ENCODE peak calls at places on chromosomes 2 and 18, in four cellular contexts. One of them, this sample, is unnamed.
A peak's percentile ranks its signal among the peaks of the same experiment; 100 is the strongest.

GRCh38 chr18:78659748-78660147 is 319.9 kb upstream of the SALL3 start:
- DNase-seq in astrocyte of the spinal cord: no peak
- DNase-seq in fibroblast of pulmonary artery: no peak
- DNase-seq in K562: peak; percentile 13
- DNase-seq in this sample: no peak

GRCh38 chr2:44120428-44120827 is 48.2 kb upstream of the PPM1B start:
- DNase-seq in astrocyte of the spinal cord: peak; percentile 89
- DNase-seq in K562: no peak
- DNase-seq in fibroblast of pulmonary artery: peak; percentile 84
- DNase-seq in this sample: peak; percentile 24

GRCh38 chr2:105187531-105187930 is 54.0 kb upstream of the GPR45 start:
- DNase-seq in astrocyte of the spinal cord: no peak
- DNase-seq in fibroblast of pulmonary artery: peak; percentile 1
- DNase-seq in K562: no peak
- DNase-seq in this sample: no peak

GRCh38 chr2:47016172-47016913 is 100.7 kb upstream of the MCFD2 start:
- DNase-seq in astrocyte of the spinal cord: peak; percentile 95
- DNase-seq in K562: peak; percentile 52
- DNase-seq in fibroblast of pulmonary artery: peak; percentile 60
- DNase-seq in this sample: peak; percentile 71

GRCh38 chr2:209191139-209191538 is 232.7 kb upstream of the MAP2 start:
- DNase-seq in K562: no peak
- DNase-seq in fibroblast of pulmonary artery: no peak
- DNase-seq in astrocyte of the spinal cord: no peak
- DNase-seq in this sample: peak; percentile 66

GRCh38 chr18:10122116-10122515 is 208.3 kb downstream of the VAPA start:
- DNase-seq in astrocyte of the spinal cord: peak; percentile 79
- DNase-seq in K562: no peak
- DNase-seq in fibroblast of pulmonary artery: peak; percentile 52
- DNase-seq in this sample: peak; percentile 62

GRCh38 chr2:152715854-152716428 is 1.3 kb downstream of the PRPF40A start:
- DNase-seq in astrocyte of the spinal cord: no peak
- DNase-seq in K562: peak; percentile 62
- DNase-seq in fibroblast of pulmonary artery: peak; percentile 32
- DNase-seq in this sample: peak; percentile 44

GRCh38 chr2:49080681-49081080 is 73.6 kb downstream of the FSHR start:
- DNase-seq in fibroblast of pulmonary artery: no peak
- DNase-seq in astrocyte of the spinal cord: no peak
- DNase-seq in K562: no peak
- DNase-seq in this sample: no peak

GRCh38 chr2:67524236-67524635 is 127.1 kb downstream of the ETAA1 start:
- DNase-seq in fibroblast of pulmonary artery: no peak
- DNase-seq in astrocyte of the spinal cord: no peak
- DNase-seq in K562: no peak
- DNase-seq in this sample: no peak

GRCh38 chr18:73288813-73289212 is 421.0 kb upstream of the NETO1 start:
- DNase-seq in astrocyte of the spinal cord: no peak
- DNase-seq in K562: no peak
- DNase-seq in fibroblast of pulmonary artery: no peak
- DNase-seq in this sample: no peak

GRCh38 chr2:98460573-98461560 is 16.2 kb downstream of the INPP4A start:
- DNase-seq in K562: no peak
- DNase-seq in astrocyte of the spinal cord: no peak
- DNase-seq in fibroblast of pulmonary artery: no peak
- DNase-seq in this sample: no peak

GRCh38 chr2:85684806-85685205 is 9.4 kb upstream of the GNLY start:
- DNase-seq in astrocyte of the spinal cord: no peak
- DNase-seq in fibroblast of pulmonary artery: no peak
- DNase-seq in K562: no peak
- DNase-seq in this sample: no peak

GRCh38 chr2:108412995-108413726 is 35.4 kb downstream of the SULT1C4 start:
- DNase-seq in fibroblast of pulmonary artery: peak; percentile 85
- DNase-seq in K562: no peak
- DNase-seq in astrocyte of the spinal cord: peak; percentile 88
- DNase-seq in this sample: peak; percentile 45

GRCh38 chr18:39841133-39842041 is 2113.6 kb upstream of the PIK3C3 start:
- DNase-seq in astrocyte of the spinal cord: peak; percentile 89
- DNase-seq in fibroblast of pulmonary artery: peak; percentile 85
- DNase-seq in K562: no peak
- DNase-seq in this sample: peak; percentile 76

GRCh38 chr2:159083601-159084000 is 115.2 kb downstream of the TANC1 start:
- DNase-seq in K562: no peak
- DNase-seq in fibroblast of pulmonary artery: peak; percentile 61
- DNase-seq in astrocyte of the spinal cord: peak; percentile 56
- DNase-seq in this sample: no peak

GRCh38 chr2:119384971-119385370 is 18.2 kb downstream of the DBI start:
- DNase-seq in astrocyte of the spinal cord: no peak
- DNase-seq in fibroblast of pulmonary artery: no peak
- DNase-seq in K562: no peak
- DNase-seq in this sample: no peak

GRCh38 chr18:58105908-58106673 is 62.1 kb downstream of the NEDD4L start:
- DNase-seq in astrocyte of the spinal cord: no peak
- DNase-seq in fibroblast of pulmonary artery: no peak
- DNase-seq in K562: no peak
- DNase-seq in this sample: no peak

GRCh38 chr2:180356676-180357075 is 349.6 kb upstream of the CWC22 start:
- DNase-seq in fibroblast of pulmonary artery: no peak
- DNase-seq in astrocyte of the spinal cord: no peak
- DNase-seq in K562: no peak
- DNase-seq in this sample: no peak

GRCh38 chr2:68537872-68538271 is 70.5 kb downstream of the APLF start:
- DNase-seq in K562: no peak
- DNase-seq in astrocyte of the spinal cord: no peak
- DNase-seq in fibroblast of pulmonary artery: no peak
- DNase-seq in this sample: peak; percentile 39

GRCh38 chr2:174841931-174842330 is 77.7 kb upstream of the CHRNA1 start:
- DNase-seq in astrocyte of the spinal cord: no peak
- DNase-seq in fibroblast of pulmonary artery: no peak
- DNase-seq in K562: no peak
- DNase-seq in this sample: no peak

GRCh38 chr2:201964631-201965206 is 68.9 kb upstream of the FZD7 start:
- DNase-seq in fibroblast of pulmonary artery: peak; percentile 15
- DNase-seq in astrocyte of the spinal cord: peak; percentile 74
- DNase-seq in K562: no peak
- DNase-seq in this sample: no peak

GRCh38 chr2:164843346-164843841 is 1.8 kb upstream of the COBLL1 start:
- DNase-seq in astrocyte of the spinal cord: no peak
- DNase-seq in K562: no peak
- DNase-seq in fibroblast of pulmonary artery: no peak
- DNase-seq in this sample: no peak

GRCh38 chr18:59900222-59901128 is 679 bp downstream of the PMAIP1 start:
- DNase-seq in fibroblast of pulmonary artery: peak; percentile 80
- DNase-seq in astrocyte of the spinal cord: peak; percentile 90
- DNase-seq in K562: peak; percentile 49
- DNase-seq in this sample: peak; percentile 71

GRCh38 chr2:42339191-42339912 is 21.7 kb downstream of the COX7A2L start:
- DNase-seq in fibroblast of pulmonary artery: no peak
- DNase-seq in astrocyte of the spinal cord: no peak
- DNase-seq in K562: no peak
- DNase-seq in this sample: no peak

GRCh38 chr18:9860682-9861081 is 25.1 kb upstream of the TXNDC2 start:
- DNase-seq in K562: no peak
- DNase-seq in astrocyte of the spinal cord: no peak
- DNase-seq in fibroblast of pulmonary artery: no peak
- DNase-seq in this sample: no peak

GRCh38 chr2:4715065-4715464 is 977.1 kb upstream of the SOX11 start:
- DNase-seq in K562: no peak
- DNase-seq in astrocyte of the spinal cord: no peak
- DNase-seq in fibroblast of pulmonary artery: no peak
- DNase-seq in this sample: no peak

GRCh38 chr2:67036446-67036845 is 360.7 kb upstream of the ETAA1 start:
- DNase-seq in fibroblast of pulmonary artery: no peak
- DNase-seq in K562: no peak
- DNase-seq in astrocyte of the spinal cord: no peak
- DNase-seq in this sample: no peak

GRCh38 chr2:26251893-26252292 is 7.2 kb downstream of the HADHB start:
- DNase-seq in fibroblast of pulmonary artery: peak; percentile 37
- DNase-seq in astrocyte of the spinal cord: no peak
- DNase-seq in K562: no peak
- DNase-seq in this sample: peak; percentile 49

GRCh38 chr2:221423212-221423804 is 148.8 kb downstream of the EPHA4 start:
- DNase-seq in fibroblast of pulmonary artery: peak; percentile 59
- DNase-seq in astrocyte of the spinal cord: peak; percentile 49
- DNase-seq in K562: no peak
- DNase-seq in this sample: peak; percentile 68

GRCh38 chr2:201955702-201956141 is 77.9 kb upstream of the FZD7 start:
- DNase-seq in astrocyte of the spinal cord: peak; percentile 45
- DNase-seq in fibroblast of pulmonary artery: peak; percentile 57
- DNase-seq in K562: no peak
- DNase-seq in this sample: peak; percentile 85

GRCh38 chr2:107717666-107718065 is 109.0 kb upstream of the RGPD4 start:
- DNase-seq in K562: no peak
- DNase-seq in fibroblast of pulmonary artery: no peak
- DNase-seq in astrocyte of the spinal cord: no peak
- DNase-seq in this sample: no peak

GRCh38 chr18:63158012-63158631 is 161.4 kb downstream of the BCL2 start:
- DNase-seq in K562: no peak
- DNase-seq in fibroblast of pulmonary artery: no peak
- DNase-seq in astrocyte of the spinal cord: no peak
- DNase-seq in this sample: no peak
- H3K4me3 ChIP-seq in K562: no peak overlapping the region
- H3K4me3 ChIP-seq in fibroblast of pulmonary artery: no peak overlapping the region
- H3K4me3 ChIP-seq in astrocyte of the spinal cord: no peak overlapping the region
- H3K4me3 ChIP-seq in this sample: no peak overlapping the region

DNA sequence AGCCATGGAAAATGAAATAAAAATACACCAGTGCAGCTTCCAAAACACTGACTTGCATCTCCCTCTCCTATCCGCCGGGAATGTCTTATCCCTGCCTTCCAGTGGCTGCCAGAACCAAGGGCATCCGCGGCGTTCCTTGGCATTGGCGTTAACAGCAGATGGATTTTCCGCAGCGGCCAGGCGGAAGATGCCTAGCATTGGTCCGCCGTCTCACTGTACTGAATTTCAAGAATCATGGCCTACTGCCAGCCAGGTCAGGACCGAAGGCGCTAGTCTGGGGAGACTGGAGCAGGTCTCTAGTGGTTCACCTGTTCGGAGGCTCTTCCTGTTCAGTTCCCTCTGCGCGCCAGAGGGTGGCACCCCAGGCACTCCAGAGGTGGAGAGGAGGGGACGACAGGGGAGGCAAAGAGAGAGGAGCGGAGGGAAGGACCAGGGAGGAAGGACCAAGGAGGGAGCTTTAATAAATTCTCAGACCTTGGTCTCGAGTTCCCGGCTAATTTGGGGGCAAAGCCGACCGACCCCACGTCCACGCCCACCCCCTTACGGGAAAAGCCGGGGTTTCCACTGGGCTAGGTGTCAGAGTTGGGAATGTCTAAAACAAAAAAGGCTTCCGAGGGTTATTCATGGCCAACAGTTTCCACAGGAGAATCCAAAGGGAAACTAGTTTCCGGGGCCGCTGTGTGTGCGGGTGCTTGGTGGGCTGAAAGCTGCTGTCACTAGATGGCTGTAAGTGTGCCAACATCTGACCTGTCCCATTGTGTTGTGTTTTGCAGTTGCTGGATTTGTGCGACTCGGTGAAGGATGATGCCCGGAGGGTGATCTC is 3.7 kb upstream of the BCL2L11 start:
- DNase-seq in astrocyte of the spinal cord: peak; percentile 81
- DNase-seq in K562: peak; percentile 65
- DNase-seq in fibroblast of pulmonary artery: peak; percentile 76
- DNase-seq in this sample: peak; percentile 64
- H3K4me3 ChIP-seq in astrocyte of the spinal cord: peak overlapping the region; percentile 45
- H3K4me3 ChIP-seq in K562: no peak overlapping the region
- H3K4me3 ChIP-seq in fibroblast of pulmonary artery: peak overlapping the region; percentile 55
- H3K4me3 ChIP-seq in this sample: peak overlapping the region; percentile 33

DNA sequence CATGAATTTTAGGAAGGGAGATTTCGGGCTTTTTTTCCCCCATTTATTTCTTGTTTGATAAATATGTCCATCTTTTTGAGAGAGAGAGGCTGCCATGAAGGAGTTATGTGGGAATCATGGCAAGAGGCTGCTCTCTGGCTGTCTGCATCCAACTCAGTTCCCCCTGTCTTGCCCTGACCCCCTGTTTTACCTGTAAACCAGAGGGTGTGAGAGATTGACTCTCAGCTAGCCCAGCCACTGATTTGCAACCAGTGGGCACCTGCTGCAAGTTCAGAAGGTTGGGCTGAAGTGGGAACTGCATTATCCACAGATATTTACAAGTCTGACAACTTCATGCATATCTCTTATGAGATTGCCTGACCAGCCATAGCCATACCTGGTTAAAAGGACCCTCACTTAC is 625.4 kb upstream of the FANCL start:
- DNase-seq in K562: no peak
- DNase-seq in astrocyte of the spinal cord: no peak
- DNase-seq in fibroblast of pulmonary artery: no peak
- DNase-seq in this sample: no peak
- H3K4me3 ChIP-seq in K562: no peak overlapping the region
- H3K4me3 ChIP-seq in astrocyte of the spinal cord: no peak overlapping the region
- H3K4me3 ChIP-seq in fibroblast of pulmonary artery: no peak overlapping the region
- H3K4me3 ChIP-seq in this sample: no peak overlapping the region

GRCh38 chr18:13465476-13465875 is 246.9 kb downstream of the LDLRAD4 start:
- DNase-seq in K562: no peak
- DNase-seq in astrocyte of the spinal cord: no peak
- DNase-seq in fibroblast of pulmonary artery: no peak
- DNase-seq in this sample: peak; percentile 40
- H3K4me3 ChIP-seq in K562: no peak overlapping the region
- H3K4me3 ChIP-seq in astrocyte of the spinal cord: no peak overlapping the region
- H3K4me3 ChIP-seq in fibroblast of pulmonary artery: no peak overlapping the region
- H3K4me3 ChIP-seq in this sample: no peak overlapping the region

GRCh38 chr2:101328474-101329007 is 20.0 kb upstream of the RNF149 start:
- DNase-seq in K562: no peak
- DNase-seq in fibroblast of pulmonary artery: peak; percentile 70
- DNase-seq in astrocyte of the spinal cord: peak; percentile 68
- DNase-seq in this sample: no peak
- H3K4me3 ChIP-seq in K562: no peak overlapping the region
- H3K4me3 ChIP-seq in fibroblast of pulmonary artery: no peak overlapping the region
- H3K4me3 ChIP-seq in astrocyte of the spinal cord: no peak overlapping the region
- H3K4me3 ChIP-seq in this sample: no peak overlapping the region

This sample was measured in MG63.